ENCODE peak calls at places on chromosome 17, in five cellular contexts. F is ELF-1, B is progenitor cell of endocrine pancreas, J is activated B cell treated with CpG ODN at 0.5 μM for 24 hours, N is AG04450. L is an unnamed sample.

GRCh38 chr17:19534562-19535149 is 1.0 kb downstream of the SLC47A1 start:
- DNase-seq in N (no peak), F (no peak), J (no peak), B (no peak), L (no peak)

GRCh38 chr17:39742856-39743436 is 5.2 kb downstream of the GRB7 start:
- DNase-seq in J (no peak), N (no peak), F (no peak), B (no peak), L (no peak)

GRCh38 chr17:4879591-4879990 is 19.7 kb upstream of the C17orf107 start:
- DNase-seq in F (no peak), J (no peak), N (no peak), B (no peak), L (no peak)

GRCh38 chr17:7060165-7060890 is 16.4 kb upstream of the SLC16A11 start:
- DNase-seq in J (no peak), N (no peak), F (no peak), B (no peak), L (no peak)

GRCh38 chr17:39400547-39401411 is 647 bp downstream of the FBXL20 start:
- DNase-seq in F (no peak), J (no peak), B (peak; percentile 10), N (no peak), L (peak; percentile 24)

GRCh38 chr17:50779747-50780363 is 12.5 kb upstream of the ANKRD40CL start:
- DNase-seq in N (no peak), J (no peak), F (no peak), B (no peak), L (no peak)

GRCh38 chr17:19897901-19898300 is 30.2 kb upstream of the ULK2 start:
- DNase-seq in N (peak; percentile 59), F (no peak), B (no peak), J (no peak), L (no peak)

GRCh38 chr17:27986805-27987684 is 55.4 kb upstream of the NLK start:
- DNase-seq in F (no peak), B (no peak), J (no peak), N (no peak), L (no peak)

GRCh38 chr17:76353004-76353598 is 615 bp downstream of the PRPSAP1 start:
- DNase-seq in F (peak; percentile 32), B (no peak), J (no peak), N (no peak), L (peak; percentile 36)

GRCh38 chr17:37465058-37465616 is 24.6 kb upstream of the DUSP14 start:
- DNase-seq in F (no peak), N (no peak), B (no peak), J (no peak), L (no peak)

GRCh38 chr17:3924421-3925350 is 8.4 kb upstream of the P2RX1 start:
- DNase-seq in F (no peak), B (no peak), N (no peak), J (no peak), L (peak; percentile 54)

GRCh38 chr17:50034504-50035364 is 21.2 kb upstream of the ITGA3 start:
- DNase-seq in B (no peak), F (no peak), J (no peak), N (no peak), L (no peak)

GRCh38 chr17:27336217-27336616 is 42.3 kb downstream of the WSB1 start:
- DNase-seq in F (no peak), N (no peak), J (no peak), B (no peak), L (no peak)

GRCh38 chr17:64156670-64157069 is 26.7 kb upstream of the ERN1 start:
- DNase-seq in J (no peak), F (peak; percentile 6), N (no peak), B (no peak), L (no peak)

GRCh38 chr17:61487161-61487654 is 35.0 kb downstream of the TBX4 start:
- DNase-seq in J (no peak), N (no peak), F (peak; percentile 35), B (no peak), L (no peak)

L was measured in left ventricle myocardium inferior.